ENCODE peak calls at places on chromosomes 3 and 15, in four cellular contexts. X, I, C and V are unnamed samples.

GRCh38 chr3:70742081-70742480 is 429.6 kb upstream of the MDFIC2 start:
- DNase-seq in I (no peak), X (no peak), C (no peak), V (no peak)

GRCh38 chr3:65854606-65855304 is 184.0 kb downstream of the MAGI1 start:
- DNase-seq in C (no peak), X (peak; percentile 47), I (no peak), V (no peak)

GRCh38 chr15:100889359-100890058 is 9.9 kb downstream of the ALDH1A3 start:
- DNase-seq in I (no peak), X (peak; percentile 85), C (no peak), V (no peak)

GRCh38 chr15:70339551-70340517 is 242.1 kb upstream of the TLE3 start:
- DNase-seq in I (no peak), X (peak; percentile 22), C (no peak), V (no peak)

GRCh38 chr3:158845748-158846350 is 44.0 kb downstream of the MFSD1 start:
- DNase-seq in X (no peak), C (no peak), I (peak; percentile 49), V (peak; percentile 70)

GRCh38 chr3:161016417-161017313 is 88.5 kb downstream of the B3GALNT1 start:
- DNase-seq in I (no peak), X (no peak), C (no peak), V (no peak)

GRCh38 chr3:83216919-83217594 is 1455.6 kb upstream of the GBE1 start:
- DNase-seq in I (no peak), X (no peak), C (no peak), V (no peak)

GRCh38 chr3:16834753-16835152 is 50.0 kb upstream of the PLCL2 start:
- DNase-seq in I (no peak), X (no peak), C (no peak), V (no peak)

GRCh38 chr3:172680684-172681083 is 30.2 kb downstream of the NCEH1 start:
- DNase-seq in X (no peak), I (no peak), C (no peak), V (peak; percentile 26)

GRCh38 chr15:99953886-99954285 is 220.6 kb upstream of the LYSMD4 start:
- DNase-seq in X (no peak), I (no peak), C (no peak), V (no peak)

GRCh38 chr15:50257206-50257735 is 8.3 kb downstream of the HDC start:
- DNase-seq in I (no peak), X (no peak), C (no peak), V (no peak)

GRCh38 chr15:50252556-50252955 is 13.0 kb downstream of the HDC start:
- DNase-seq in X (no peak), I (no peak), C (no peak), V (no peak)

GRCh38 chr15:50259276-50259675 is 6.2 kb downstream of the HDC start:
- DNase-seq in X (no peak), I (no peak), C (no peak), V (peak; percentile 27)

GRCh38 chr15:50257924-50258323 is 7.6 kb downstream of the HDC start:
- DNase-seq in I (peak; percentile 60), X (peak; percentile 77), C (no peak), V (no peak)

DNA sequence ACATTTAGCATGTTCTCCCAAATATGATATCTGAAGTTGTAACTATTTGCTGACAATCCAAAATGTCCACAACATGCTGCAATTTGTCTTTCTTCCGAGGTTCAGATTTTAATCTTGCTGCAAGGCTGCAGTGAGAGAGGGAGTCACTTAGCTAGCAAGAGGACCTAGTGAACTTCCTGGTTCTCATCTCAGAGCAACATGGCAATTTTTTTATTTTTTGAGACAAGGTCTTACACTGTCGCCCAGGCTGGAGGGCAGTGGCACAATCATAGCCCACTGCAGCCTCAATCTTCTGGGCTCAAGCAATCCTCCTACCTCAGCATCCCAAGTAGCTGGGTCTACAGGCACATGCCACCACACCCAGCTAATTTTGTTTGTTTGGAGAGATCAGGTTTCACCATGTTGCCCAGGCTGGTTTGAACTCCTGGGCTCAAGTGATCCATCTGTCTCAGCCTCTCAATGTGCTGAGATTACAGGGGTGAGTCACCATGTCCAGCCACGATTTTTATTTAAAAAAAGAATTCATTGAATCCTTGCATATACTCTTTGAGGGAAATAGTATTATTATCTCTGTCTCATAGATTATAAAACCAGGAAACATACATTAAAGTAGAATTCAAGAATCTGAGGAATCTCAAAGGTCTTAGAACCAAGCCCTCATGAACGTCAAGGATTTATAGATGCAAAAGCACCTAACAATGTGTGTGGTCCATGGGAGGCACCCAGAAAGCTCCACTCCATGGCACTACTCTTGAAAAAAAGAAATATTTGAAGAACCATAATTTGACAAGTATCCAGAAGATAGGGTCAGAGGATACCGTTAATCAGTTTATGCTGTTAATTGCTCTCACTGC is 9.1 kb downstream of the HDC start:
- DNase-seq in X (peak; percentile 89), I (peak; percentile 84), C (no peak), V (no peak)
- TF ChIP-seq ELK1 in X (no peak), I (no peak), C (no peak), V (no peak)

DNA sequence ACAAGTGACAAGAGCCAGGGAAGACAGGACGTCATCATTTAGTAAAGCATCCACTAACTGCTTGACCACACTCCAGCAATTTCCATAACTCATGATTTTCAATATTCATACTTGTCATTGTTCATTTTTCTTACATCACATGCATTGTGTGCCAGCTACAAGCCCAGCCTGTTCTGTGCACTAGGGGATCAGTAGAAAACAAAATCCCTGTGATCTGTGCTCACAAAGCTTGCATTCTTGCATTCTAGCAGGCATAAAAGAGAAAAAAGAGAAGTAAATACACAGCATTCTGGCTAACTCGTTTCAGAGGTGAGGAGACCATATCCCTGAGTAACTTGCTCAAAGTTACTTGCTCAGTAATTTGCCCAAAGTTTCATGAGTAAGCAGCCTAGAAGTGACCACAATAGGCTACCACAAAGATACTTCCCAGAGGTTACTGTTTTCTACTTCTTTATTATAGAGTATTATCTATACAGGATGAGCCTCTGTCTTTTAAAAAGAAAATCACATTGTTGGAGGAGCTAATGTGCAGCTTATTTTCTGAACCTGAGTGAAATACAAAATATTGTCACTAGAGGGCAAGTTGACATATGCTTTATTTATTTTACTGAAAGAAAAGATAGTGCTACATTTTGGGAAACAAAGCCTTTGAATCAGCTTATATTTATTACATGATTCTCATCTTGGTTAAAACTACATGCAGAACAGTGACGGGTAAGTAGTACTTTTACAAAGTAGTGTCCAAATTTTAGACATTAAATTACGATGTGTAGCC is 701.4 kb upstream of the LMCD1 start:
- DNase-seq in X (no peak), I (no peak), C (no peak), V (no peak)
- TF ChIP-seq ELK1 in X (no peak), I (no peak), C (no peak), V (no peak)

GRCh38 chr15:80249973-80250372 is 2.0 kb downstream of the CTXND1 start:
- DNase-seq in I (no peak), C (no peak), X (no peak), V (no peak)

GRCh38 chr15:80252281-80252619 is 237 bp upstream of the CTXND1 start:
- DNase-seq in C (no peak), X (no peak), I (no peak), V (no peak)

GRCh38 chr15:80247320-80247719 is 4.7 kb downstream of the CTXND1 start:
- DNase-seq in I (no peak), X (no peak), C (no peak), V (no peak)

GRCh38 chr15:80250614-80251504 is 1.2 kb downstream of the CTXND1 start:
- DNase-seq in I (no peak), X (no peak), C (no peak), V (no peak)

GRCh38 chr15:80251505-80252280 is at the start of gene CTXND1:
- DNase-seq in C (no peak), X (no peak), I (no peak), V (no peak)
- TF ChIP-seq ELK1 in C (no peak), X (no peak), I (no peak), V (no peak)

GRCh38 chr3:13308406-13308805 is 111.7 kb downstream of the NUP210 start:
- DNase-seq in C (no peak), X (peak; percentile 38), I (peak; percentile 71), V (peak; percentile 71)
- TF ChIP-seq ELK1 in C (no peak), X (no peak), I (no peak), V (no peak)

GRCh38 chr3:186193534-186194450 is 84.9 kb upstream of the ETV5 start:
- DNase-seq in X (no peak), C (no peak), I (no peak), V (no peak)

GRCh38 chr3:186187876-186188275 is 79.0 kb upstream of the ETV5 start:
- DNase-seq in X (no peak), I (no peak), C (no peak), V (no peak)

GRCh38 chr3:186194451-186194811 is 85.5 kb upstream of the ETV5 start:
- DNase-seq in I (no peak), X (no peak), C (no peak), V (no peak)

GRCh38 chr3:186189492-186189891 is 80.6 kb upstream of the ETV5 start:
- DNase-seq in I (no peak), X (no peak), C (no peak), V (no peak)

GRCh38 chr3:186192823-186193222 is 83.9 kb upstream of the ETV5 start:
- DNase-seq in I (no peak), C (no peak), X (no peak), V (no peak)
- TF ChIP-seq ELK1 in I (no peak), C (no peak), X (no peak), V (no peak)

DNA sequence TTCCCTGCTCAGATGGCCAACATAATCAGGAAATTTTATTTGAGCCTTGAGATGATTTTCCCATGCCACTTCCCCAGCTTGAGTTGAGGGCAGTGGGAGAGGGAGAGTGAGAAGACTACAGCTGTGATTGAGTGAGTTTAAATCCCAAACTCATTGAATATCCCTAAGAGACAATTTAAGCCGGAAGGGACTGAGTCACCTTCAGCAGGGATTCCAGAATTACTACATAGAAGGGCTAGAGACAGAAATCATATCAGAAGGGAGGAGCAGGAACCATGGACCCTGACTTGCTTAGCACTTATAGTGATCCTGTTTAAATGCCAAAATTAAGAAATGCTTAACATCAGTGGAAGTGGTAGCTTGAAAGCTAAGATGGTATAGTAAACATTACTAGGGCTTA is 312.2 kb upstream of the SLCO3A1 start:
- DNase-seq in X (peak; percentile 42), C (no peak), I (no peak), V (no peak)
- TF ChIP-seq ELK1 in X (no peak), C (no peak), I (no peak), V (no peak)

GRCh38 chr3:156522673-156523072 is 32.2 kb downstream of the SSR3 start:
- DNase-seq in X (no peak), I (no peak), C (no peak), V (no peak)
- TF ChIP-seq ELK1 in X (no peak), I (no peak), C (no peak), V (no peak)